ENCODE peak calls at places on chromosomes 16 and 17, in nine cellular contexts. L is stimulated activated CD4-positive, alpha-beta T cell treated with anti-CD3 and anti-CD28 coated beads, Interleukin-4, amount 100 ng/mL, for 48 hours; J is NCI-H1694 treated with DMSO at 0.1 percent for 48 hours; K is iris pigment epithelial cell; Q is right cardiac atrium; V is activated naive CD8-positive, alpha-beta T cell treated with anti-CD3 and anti-CD28 coated beads for 36 hours; D is AG08396; I is heart left ventricle; S is RPMI7951. F is an unnamed sample.

GRCh38 chr16:87822571-87822970 is 46.7 kb downstream of the SLC7A5 start:
- DNase-seq in L (no peak), J (no peak), K (no peak), Q (no peak), V (no peak), D (no peak), I (no peak), S (no peak), F (no peak)

GRCh38 chr16:75931043-75931442 is 204.8 kb upstream of the CPHXL start:
- DNase-seq in L (no peak), J (peak; percentile 9), K (peak; percentile 95), Q (no peak), V (no peak), D (no peak), I (no peak), S (peak; percentile 24), F (no peak)

GRCh38 chr16:85613609-85614337 is 651 bp downstream of the GSE1 start:
- DNase-seq in L (no peak), J (peak; percentile 33), K (peak; percentile 23), Q (peak; percentile 92), V (peak; percentile 38), D (peak; percentile 60), I (peak; percentile 83), S (no peak), F (peak; percentile 31)

GRCh38 chr17:924711-925480 is 54.7 kb downstream of the NXN start:
- DNase-seq in L (no peak), J (no peak), K (no peak), Q (no peak), V (no peak), D (no peak), I (no peak), S (no peak), F (no peak)

GRCh38 chr16:30380072-30380471 is 2.3 kb downstream of the SEPTIN1 start:
- DNase-seq in L (no peak), J (no peak), K (no peak), Q (peak; percentile 10), V (no peak), D (no peak), I (no peak), S (no peak), F (no peak)

GRCh38 chr17:6927290-6927844 is 68.5 kb upstream of the ALOX12 start:
- DNase-seq in L (no peak), J (no peak), K (peak; percentile 83), Q (no peak), V (no peak), D (no peak), I (no peak), S (peak; percentile 53), F (no peak)

GRCh38 chr17:79960788-79961522 is 74.7 kb downstream of the TBC1D16 start:
- DNase-seq in L (no peak), J (no peak), K (peak; percentile 56), Q (no peak), V (no peak), D (no peak), I (no peak), S (peak; percentile 80), F (peak; percentile 3)

GRCh38 chr16:22642689-22643088 is 132.0 kb downstream of the NPIPB5 start:
- DNase-seq in L (no peak), J (no peak), K (no peak), Q (no peak), V (no peak), D (no peak), I (no peak), S (no peak), F (no peak)

GRCh38 chr16:17470002-17470870 is 524 bp downstream of the XYLT1 start:
- DNase-seq in L (no peak), J (no peak), K (no peak), Q (peak; percentile 71), V (peak; percentile 29), D (peak; percentile 69), I (no peak), S (no peak), F (no peak)

GRCh38 chr16:73095142-73095791 is 47.3 kb upstream of the ZFHX3 start:
- DNase-seq in L (no peak), J (no peak), K (peak; percentile 20), Q (no peak), V (no peak), D (no peak), I (no peak), S (no peak), F (no peak)

GRCh38 chr16:85385463-85386331 is 227.4 kb upstream of the GSE1 start:
- DNase-seq in L (no peak), J (no peak), K (no peak), Q (peak; percentile 64), V (no peak), D (no peak), I (no peak), S (no peak), F (no peak)

GRCh38 chr16:35795361-35796029 is 2336.1 kb downstream of the TP53TG3F start:
- DNase-seq in L (no peak), J (peak; percentile 36), K (no peak), Q (peak; percentile 23), V (no peak), D (no peak), I (no peak), S (no peak), F (peak; percentile 76)

GRCh38 chr16:82738699-82739098 is 111.9 kb downstream of the CDH13 start:
- DNase-seq in L (no peak), J (no peak), K (peak; percentile 41), Q (no peak), V (no peak), D (no peak), I (no peak), S (no peak), F (no peak)

GRCh38 chr17:49438885-49439284 is 24.2 kb upstream of the PHB1 start:
- DNase-seq in L (no peak), J (no peak), K (no peak), Q (peak; percentile 59), V (no peak), D (no peak), I (no peak), S (peak; percentile 31), F (no peak)

GRCh38 chr17:76473541-76473985 is 6.2 kb downstream of the AANAT start:
- DNase-seq in L (no peak), J (no peak), K (no peak), Q (peak; percentile 58), V (no peak), D (peak; percentile 50), I (no peak), S (no peak), F (no peak)

GRCh38 chr16:90010676-90011075 is 8.6 kb downstream of the DBNDD1 start:
- DNase-seq in L (no peak), J (no peak), K (no peak), Q (no peak), V (no peak), D (no peak), I (no peak), S (no peak), F (no peak)

F was measured in NCI-H748 treated with DMSO at 0.1 percent for 48 hours.